ENCODE peak calls at places on chromosomes 6 and 20, in nine cellular contexts. L is mesothelial cell of epicardium; K is activated T-cell treated with anti-CD3 and anti-CD28 coated beads, Interleukin-2, amount 50 U/mL, for 72 hours; N is stimulated activated CD4-positive, alpha-beta T cell treated with anti-CD3 and anti-CD28 coated beads, Interleukin-12 subunit alpha, Interleukin-12 subunit beta, amount 100 ng/mL, for 48 hours; Y is A172; V is kidney tubule cell; B is left cardiac atrium; E is hypothalamus; Q is nucleus accumbens. M is an unnamed sample.

GRCh38 chr6:148857817-148858390 is 111.1 kb downstream of the UST start:
- DNase-seq in Y (peak; percentile 48), E (no peak), V (peak; percentile 50), L (no peak), K (no peak), N (no peak), Q (no peak), B (no peak), M (no peak)

GRCh38 chr6:104689551-104690205 is 170.0 kb downstream of the HACE1 start:
- DNase-seq in L (no peak), N (no peak), Q (no peak), V (peak; percentile 78), E (no peak), K (no peak), B (no peak), Y (no peak), M (no peak)

GRCh38 chr6:13834762-13835161 is 20.4 kb upstream of the MCUR1 start:
- DNase-seq in Q (no peak), N (no peak), V (no peak), Y (no peak), E (no peak), L (no peak), K (no peak), B (no peak), M (no peak)

GRCh38 chr20:35619196-35620095 is 3.8 kb downstream of the SPAG4 start:
- DNase-seq in L (peak; percentile 76), N (peak; percentile 71), E (peak; percentile 57), B (peak; percentile 88), Q (peak; percentile 55), K (peak; percentile 94), V (peak; percentile 96), Y (no peak), M (peak; percentile 95)

GRCh38 chr20:3121271-3121911 is 36.9 kb upstream of the AVP start:
- DNase-seq in L (no peak), N (no peak), Q (no peak), B (no peak), Y (no peak), V (no peak), E (no peak), K (no peak), M (no peak)

GRCh38 chr6:35764238-35764896 is 12.0 kb upstream of the CLPSL2 start:
- DNase-seq in L (no peak), K (no peak), Q (no peak), B (no peak), Y (no peak), V (peak; percentile 18), N (no peak), E (no peak), M (no peak)

GRCh38 chr6:89604662-89605061 is 33.9 kb downstream of the LYRM2 start:
- DNase-seq in E (no peak), Q (no peak), N (no peak), Y (no peak), V (no peak), B (no peak), L (no peak), K (no peak), M (no peak)

GRCh38 chr6:63487123-63487813 is 85.0 kb upstream of the LOC128125822 start:
- DNase-seq in B (no peak), N (no peak), K (no peak), E (no peak), L (no peak), Y (no peak), Q (no peak), V (no peak), M (no peak)

GRCh38 chr6:148358196-148358785 is 15.7 kb downstream of the SASH1 start:
- DNase-seq in L (no peak), E (peak; percentile 27), Y (no peak), Q (no peak), K (no peak), V (no peak), B (peak; percentile 48), N (no peak), M (no peak)

GRCh38 chr6:16608444-16608843 is 152.8 kb downstream of the ATXN1 start:
- DNase-seq in Q (no peak), V (no peak), L (no peak), B (no peak), N (no peak), E (no peak), K (no peak), Y (no peak), M (no peak)

GRCh38 chr20:346640-347316 is at the start of gene NRSN2:
- DNase-seq in N (no peak), Q (peak; percentile 66), L (peak; percentile 85), Y (peak; percentile 78), E (peak; percentile 57), B (peak; percentile 83), K (peak; percentile 41), V (peak; percentile 50), M (peak; percentile 70)

GRCh38 chr6:41637179-41638001 is 878 bp upstream of the MDFI start:
- DNase-seq in B (no peak), K (no peak), V (peak; percentile 31), L (no peak), E (no peak), N (no peak), Q (no peak), Y (no peak), M (no peak)

GRCh38 chr20:44552950-44553908 is 29.1 kb upstream of the PKIG start:
- DNase-seq in Y (peak; percentile 83), L (no peak), Q (no peak), E (no peak), V (peak; percentile 42), K (no peak), N (no peak), B (no peak), M (no peak)

GRCh38 chr6:82869493-82869892 is 196.1 kb downstream of the UBE3D start:
- DNase-seq in Q (no peak), E (no peak), B (no peak), N (no peak), K (no peak), V (no peak), Y (no peak), L (no peak), M (no peak)

GRCh38 chr6:16327777-16328325 is 89.5 kb downstream of the GMPR start:
- DNase-seq in E (no peak), L (no peak), Y (no peak), V (no peak), K (no peak), Q (no peak), B (no peak), N (no peak), M (no peak)

GRCh38 chr20:37526839-37527637 is 638 bp downstream of the BLCAP start:
- DNase-seq in B (no peak), Q (no peak), E (no peak), K (no peak), Y (peak; percentile 32), L (no peak), N (no peak), V (peak; percentile 43), M (no peak)

GRCh38 chr20:35739294-35740163 is 2.5 kb downstream of the RBM39 start:
- DNase-seq in V (peak; percentile 47), B (no peak), E (no peak), N (no peak), L (no peak), Q (no peak), K (no peak), Y (no peak), M (no peak)

GRCh38 chr6:3455121-3455489 is 1.7 kb downstream of the SLC22A23 start:
- DNase-seq in L (no peak), Y (no peak), K (peak; percentile 49), B (no peak), Q (peak; percentile 64), N (no peak), E (no peak), V (no peak), M (no peak)

GRCh38 chr20:33576432-33576883 is 85.7 kb upstream of the C20orf144 start:
- DNase-seq in L (no peak), V (no peak), N (no peak), Q (no peak), B (no peak), E (no peak), Y (no peak), K (no peak), M (no peak)

M was measured in posterior cingulate gyrus.